ENCODE peak calls at places on chromosome 1, in nine cellular contexts. One of them, this sample, is unnamed.

GRCh38 chr1:56534252-56534651 is 45.1 kb downstream of the PLPP3 start:
- DNase-seq in NCI-H2171: no peak
- DNase-seq in head of caudate nucleus: no peak
- DNase-seq in stimulated activated CD4-positive, alpha-beta T cell treated with anti-CD3 and anti-CD28 coated beads, Interleukin-15, amount 100 ng/mL, for 1 hour: no peak
- DNase-seq in mucosa of descending colon: no peak
- DNase-seq in NCI-H510A treated with DMSO at 0.1 percent for 48 hours: no peak
- DNase-seq in activated T-helper 1 cell treated with Interleukin-2 at 50 U/mL for 16 hours: no peak
- DNase-seq in CD4-positive, alpha-beta T cell: no peak
- DNase-seq in fibroblast of lung: no peak
- DNase-seq in this sample: no peak

GRCh38 chr1:70909262-70909817 is 138.3 kb downstream of the PTGER3 start:
- DNase-seq in NCI-H2171: no peak
- DNase-seq in head of caudate nucleus: no peak
- DNase-seq in stimulated activated CD4-positive, alpha-beta T cell treated with anti-CD3 and anti-CD28 coated beads, Interleukin-15, amount 100 ng/mL, for 1 hour: no peak
- DNase-seq in mucosa of descending colon: no peak
- DNase-seq in NCI-H510A treated with DMSO at 0.1 percent for 48 hours: no peak
- DNase-seq in activated T-helper 1 cell treated with Interleukin-2 at 50 U/mL for 16 hours: no peak
- DNase-seq in CD4-positive, alpha-beta T cell: no peak
- DNase-seq in fibroblast of lung: no peak
- DNase-seq in this sample: no peak

GRCh38 chr1:234933475-234933874 is 195.2 kb downstream of the TOMM20 start:
- DNase-seq in NCI-H2171: no peak
- DNase-seq in head of caudate nucleus: no peak
- DNase-seq in stimulated activated CD4-positive, alpha-beta T cell treated with anti-CD3 and anti-CD28 coated beads, Interleukin-15, amount 100 ng/mL, for 1 hour: no peak
- DNase-seq in mucosa of descending colon: no peak
- DNase-seq in NCI-H510A treated with DMSO at 0.1 percent for 48 hours: no peak
- DNase-seq in activated T-helper 1 cell treated with Interleukin-2 at 50 U/mL for 16 hours: no peak
- DNase-seq in CD4-positive, alpha-beta T cell: no peak
- DNase-seq in fibroblast of lung: peak
- DNase-seq in this sample: no peak

GRCh38 chr1:190679032-190679431 is 201.4 kb upstream of the BRINP3 start:
- DNase-seq in NCI-H2171: no peak
- DNase-seq in head of caudate nucleus: no peak
- DNase-seq in stimulated activated CD4-positive, alpha-beta T cell treated with anti-CD3 and anti-CD28 coated beads, Interleukin-15, amount 100 ng/mL, for 1 hour: no peak
- DNase-seq in mucosa of descending colon: no peak
- DNase-seq in NCI-H510A treated with DMSO at 0.1 percent for 48 hours: no peak
- DNase-seq in activated T-helper 1 cell treated with Interleukin-2 at 50 U/mL for 16 hours: no peak
- DNase-seq in CD4-positive, alpha-beta T cell: no peak
- DNase-seq in fibroblast of lung: peak
- DNase-seq in this sample: no peak

GRCh38 chr1:160800142-160800541 is 4.2 kb downstream of the LY9 start:
- DNase-seq in NCI-H2171: no peak
- DNase-seq in head of caudate nucleus: no peak
- DNase-seq in stimulated activated CD4-positive, alpha-beta T cell treated with anti-CD3 and anti-CD28 coated beads, Interleukin-15, amount 100 ng/mL, for 1 hour: no peak
- DNase-seq in mucosa of descending colon: no peak
- DNase-seq in NCI-H510A treated with DMSO at 0.1 percent for 48 hours: no peak
- DNase-seq in activated T-helper 1 cell treated with Interleukin-2 at 50 U/mL for 16 hours: no peak
- DNase-seq in CD4-positive, alpha-beta T cell: no peak
- DNase-seq in fibroblast of lung: no peak
- DNase-seq in this sample: no peak

GRCh38 chr1:60828944-60829343 is 253.4 kb upstream of the NFIA start:
- DNase-seq in NCI-H2171: no peak
- DNase-seq in head of caudate nucleus: no peak
- DNase-seq in stimulated activated CD4-positive, alpha-beta T cell treated with anti-CD3 and anti-CD28 coated beads, Interleukin-15, amount 100 ng/mL, for 1 hour: no peak
- DNase-seq in mucosa of descending colon: no peak
- DNase-seq in NCI-H510A treated with DMSO at 0.1 percent for 48 hours: no peak
- DNase-seq in activated T-helper 1 cell treated with Interleukin-2 at 50 U/mL for 16 hours: no peak
- DNase-seq in CD4-positive, alpha-beta T cell: no peak
- DNase-seq in fibroblast of lung: no peak
- DNase-seq in this sample: no peak

GRCh38 chr1:45772971-45773370 is 22.5 kb upstream of the IPP start:
- DNase-seq in NCI-H2171: no peak
- DNase-seq in head of caudate nucleus: no peak
- DNase-seq in stimulated activated CD4-positive, alpha-beta T cell treated with anti-CD3 and anti-CD28 coated beads, Interleukin-15, amount 100 ng/mL, for 1 hour: no peak
- DNase-seq in mucosa of descending colon: no peak
- DNase-seq in NCI-H510A treated with DMSO at 0.1 percent for 48 hours: no peak
- DNase-seq in activated T-helper 1 cell treated with Interleukin-2 at 50 U/mL for 16 hours: no peak
- DNase-seq in CD4-positive, alpha-beta T cell: no peak
- DNase-seq in fibroblast of lung: no peak
- DNase-seq in this sample: no peak

GRCh38 chr1:30888975-30889374 is 19.6 kb downstream of the SDC3 start:
- DNase-seq in NCI-H2171: no peak
- DNase-seq in head of caudate nucleus: no peak
- DNase-seq in stimulated activated CD4-positive, alpha-beta T cell treated with anti-CD3 and anti-CD28 coated beads, Interleukin-15, amount 100 ng/mL, for 1 hour: no peak
- DNase-seq in mucosa of descending colon: no peak
- DNase-seq in NCI-H510A treated with DMSO at 0.1 percent for 48 hours: no peak
- DNase-seq in activated T-helper 1 cell treated with Interleukin-2 at 50 U/mL for 16 hours: no peak
- DNase-seq in CD4-positive, alpha-beta T cell: no peak
- DNase-seq in fibroblast of lung: no peak
- DNase-seq in this sample: no peak

GRCh38 chr1:208681878-208682663 is 437.9 kb upstream of the PLXNA2 start:
- DNase-seq in NCI-H2171: peak
- DNase-seq in head of caudate nucleus: no peak
- DNase-seq in stimulated activated CD4-positive, alpha-beta T cell treated with anti-CD3 and anti-CD28 coated beads, Interleukin-15, amount 100 ng/mL, for 1 hour: no peak
- DNase-seq in mucosa of descending colon: no peak
- DNase-seq in NCI-H510A treated with DMSO at 0.1 percent for 48 hours: no peak
- DNase-seq in activated T-helper 1 cell treated with Interleukin-2 at 50 U/mL for 16 hours: no peak
- DNase-seq in CD4-positive, alpha-beta T cell: no peak
- DNase-seq in fibroblast of lung: no peak
- DNase-seq in this sample: no peak

GRCh38 chr1:185594786-185595410 is 139.3 kb upstream of the HMCN1 start:
- DNase-seq in NCI-H2171: no peak
- DNase-seq in head of caudate nucleus: no peak
- DNase-seq in stimulated activated CD4-positive, alpha-beta T cell treated with anti-CD3 and anti-CD28 coated beads, Interleukin-15, amount 100 ng/mL, for 1 hour: no peak
- DNase-seq in mucosa of descending colon: no peak
- DNase-seq in NCI-H510A treated with DMSO at 0.1 percent for 48 hours: no peak
- DNase-seq in activated T-helper 1 cell treated with Interleukin-2 at 50 U/mL for 16 hours: no peak
- DNase-seq in CD4-positive, alpha-beta T cell: no peak
- DNase-seq in fibroblast of lung: no peak
- DNase-seq in this sample: no peak

GRCh38 chr1:11645670-11646265 is 8.5 kb downstream of the FBXO2 start:
- DNase-seq in NCI-H2171: peak
- DNase-seq in head of caudate nucleus: peak
- DNase-seq in stimulated activated CD4-positive, alpha-beta T cell treated with anti-CD3 and anti-CD28 coated beads, Interleukin-15, amount 100 ng/mL, for 1 hour: peak
- DNase-seq in mucosa of descending colon: peak
- DNase-seq in NCI-H510A treated with DMSO at 0.1 percent for 48 hours: peak
- DNase-seq in activated T-helper 1 cell treated with Interleukin-2 at 50 U/mL for 16 hours: peak
- DNase-seq in CD4-positive, alpha-beta T cell: peak
- DNase-seq in fibroblast of lung: peak
- DNase-seq in this sample: peak

GRCh38 chr1:225253784-225254183 is 174.1 kb downstream of the LBR start:
- DNase-seq in NCI-H2171: no peak
- DNase-seq in head of caudate nucleus: no peak
- DNase-seq in stimulated activated CD4-positive, alpha-beta T cell treated with anti-CD3 and anti-CD28 coated beads, Interleukin-15, amount 100 ng/mL, for 1 hour: no peak
- DNase-seq in mucosa of descending colon: no peak
- DNase-seq in NCI-H510A treated with DMSO at 0.1 percent for 48 hours: no peak
- DNase-seq in activated T-helper 1 cell treated with Interleukin-2 at 50 U/mL for 16 hours: no peak
- DNase-seq in CD4-positive, alpha-beta T cell: no peak
- DNase-seq in fibroblast of lung: no peak
- DNase-seq in this sample: no peak

GRCh38 chr1:216216304-216216703 is 206.9 kb downstream of the USH2A start:
- DNase-seq in NCI-H2171: no peak
- DNase-seq in head of caudate nucleus: no peak
- DNase-seq in stimulated activated CD4-positive, alpha-beta T cell treated with anti-CD3 and anti-CD28 coated beads, Interleukin-15, amount 100 ng/mL, for 1 hour: no peak
- DNase-seq in mucosa of descending colon: no peak
- DNase-seq in NCI-H510A treated with DMSO at 0.1 percent for 48 hours: no peak
- DNase-seq in activated T-helper 1 cell treated with Interleukin-2 at 50 U/mL for 16 hours: no peak
- DNase-seq in CD4-positive, alpha-beta T cell: no peak
- DNase-seq in fibroblast of lung: no peak
- DNase-seq in this sample: peak

GRCh38 chr1:205227584-205228006 is at the start of gene TMCC2:
- DNase-seq in NCI-H2171: peak
- DNase-seq in head of caudate nucleus: peak
- DNase-seq in stimulated activated CD4-positive, alpha-beta T cell treated with anti-CD3 and anti-CD28 coated beads, Interleukin-15, amount 100 ng/mL, for 1 hour: peak
- DNase-seq in mucosa of descending colon: peak
- DNase-seq in NCI-H510A treated with DMSO at 0.1 percent for 48 hours: peak
- DNase-seq in activated T-helper 1 cell treated with Interleukin-2 at 50 U/mL for 16 hours: peak
- DNase-seq in CD4-positive, alpha-beta T cell: peak
- DNase-seq in fibroblast of lung: peak
- DNase-seq in this sample: peak

GRCh38 chr1:180482425-180483275 is 19.7 kb downstream of the ACBD6 start:
- DNase-seq in NCI-H2171: peak
- DNase-seq in head of caudate nucleus: no peak
- DNase-seq in stimulated activated CD4-positive, alpha-beta T cell treated with anti-CD3 and anti-CD28 coated beads, Interleukin-15, amount 100 ng/mL, for 1 hour: no peak
- DNase-seq in mucosa of descending colon: no peak
- DNase-seq in NCI-H510A treated with DMSO at 0.1 percent for 48 hours: peak
- DNase-seq in activated T-helper 1 cell treated with Interleukin-2 at 50 U/mL for 16 hours: no peak
- DNase-seq in CD4-positive, alpha-beta T cell: no peak
- DNase-seq in fibroblast of lung: peak
- DNase-seq in this sample: peak

GRCh38 chr1:16155537-16156410 is at the start of gene EPHA2:
- DNase-seq in NCI-H2171: peak
- DNase-seq in head of caudate nucleus: peak
- DNase-seq in stimulated activated CD4-positive, alpha-beta T cell treated with anti-CD3 and anti-CD28 coated beads, Interleukin-15, amount 100 ng/mL, for 1 hour: no peak
- DNase-seq in mucosa of descending colon: peak
- DNase-seq in NCI-H510A treated with DMSO at 0.1 percent for 48 hours: peak
- DNase-seq in activated T-helper 1 cell treated with Interleukin-2 at 50 U/mL for 16 hours: no peak
- DNase-seq in CD4-positive, alpha-beta T cell: no peak
- DNase-seq in fibroblast of lung: peak
- DNase-seq in this sample: peak

GRCh38 chr1:223135176-223135575 is 7.9 kb downstream of the TLR5 start:
- DNase-seq in NCI-H2171: no peak
- DNase-seq in head of caudate nucleus: no peak
- DNase-seq in stimulated activated CD4-positive, alpha-beta T cell treated with anti-CD3 and anti-CD28 coated beads, Interleukin-15, amount 100 ng/mL, for 1 hour: no peak
- DNase-seq in mucosa of descending colon: peak
- DNase-seq in NCI-H510A treated with DMSO at 0.1 percent for 48 hours: no peak
- DNase-seq in activated T-helper 1 cell treated with Interleukin-2 at 50 U/mL for 16 hours: no peak
- DNase-seq in CD4-positive, alpha-beta T cell: no peak
- DNase-seq in fibroblast of lung: peak
- DNase-seq in this sample: no peak

GRCh38 chr1:155940531-155940992 is 876 bp upstream of the RXFP4 start:
- DNase-seq in NCI-H2171: no peak
- DNase-seq in head of caudate nucleus: no peak
- DNase-seq in stimulated activated CD4-positive, alpha-beta T cell treated with anti-CD3 and anti-CD28 coated beads, Interleukin-15, amount 100 ng/mL, for 1 hour: no peak
- DNase-seq in mucosa of descending colon: peak
- DNase-seq in NCI-H510A treated with DMSO at 0.1 percent for 48 hours: peak
- DNase-seq in activated T-helper 1 cell treated with Interleukin-2 at 50 U/mL for 16 hours: no peak
- DNase-seq in CD4-positive, alpha-beta T cell: no peak
- DNase-seq in fibroblast of lung: peak
- DNase-seq in this sample: no peak